ENCODE peak calls at places on chromosomes 13 and 19, in ten cellular contexts. One of them, this sample, is unnamed.

GRCh38 chr13:42041684-42042035 is 6.8 kb upstream of the DGKH start:
- DNase-seq in sciatic nerve: peak
- DNase-seq in GM23338: peak
- DNase-seq in HT1080: peak
- DNase-seq in ACHN: peak
- DNase-seq in SHP77: peak
- DNase-seq in upper lobe of left lung: no peak
- DNase-seq in AG10803: peak
- DNase-seq in GM12865: peak
- DNase-seq in T-helper 1 cell: no peak
- DNase-seq in this sample: peak

GRCh38 chr13:59261928-59262488 is 901.7 kb downstream of the DIAPH3 start:
- DNase-seq in sciatic nerve: no peak
- DNase-seq in GM23338: peak
- DNase-seq in HT1080: no peak
- DNase-seq in ACHN: peak
- DNase-seq in SHP77: no peak
- DNase-seq in upper lobe of left lung: no peak
- DNase-seq in AG10803: no peak
- DNase-seq in GM12865: peak
- DNase-seq in T-helper 1 cell: no peak
- DNase-seq in this sample: no peak

GRCh38 chr19:17021793-17022590 is 4.6 kb downstream of the CPAMD8 start:
- DNase-seq in sciatic nerve: no peak
- DNase-seq in GM23338: no peak
- DNase-seq in HT1080: peak
- DNase-seq in ACHN: no peak
- DNase-seq in SHP77: no peak
- DNase-seq in upper lobe of left lung: no peak
- DNase-seq in AG10803: peak
- DNase-seq in GM12865: no peak
- DNase-seq in T-helper 1 cell: no peak
- DNase-seq in this sample: no peak

GRCh38 chr19:33429891-33430673 is 56.6 kb downstream of the CEBPG start:
- DNase-seq in sciatic nerve: no peak
- DNase-seq in GM23338: no peak
- DNase-seq in HT1080: no peak
- DNase-seq in ACHN: no peak
- DNase-seq in SHP77: no peak
- DNase-seq in upper lobe of left lung: no peak
- DNase-seq in AG10803: no peak
- DNase-seq in GM12865: no peak
- DNase-seq in T-helper 1 cell: no peak
- DNase-seq in this sample: peak

GRCh38 chr19:48203794-48204628 is 33.5 kb downstream of the ZSWIM9 start:
- DNase-seq in sciatic nerve: peak
- DNase-seq in GM23338: peak
- DNase-seq in HT1080: peak
- DNase-seq in ACHN: peak
- DNase-seq in SHP77: peak
- DNase-seq in upper lobe of left lung: peak
- DNase-seq in AG10803: peak
- DNase-seq in GM12865: peak
- DNase-seq in T-helper 1 cell: peak
- DNase-seq in this sample: peak

GRCh38 chr13:72648513-72649065 is 78.8 kb downstream of the MZT1 start:
- DNase-seq in sciatic nerve: no peak
- DNase-seq in GM23338: peak
- DNase-seq in HT1080: no peak
- DNase-seq in ACHN: no peak
- DNase-seq in SHP77: no peak
- DNase-seq in upper lobe of left lung: no peak
- DNase-seq in AG10803: no peak
- DNase-seq in GM12865: no peak
- DNase-seq in T-helper 1 cell: no peak
- DNase-seq in this sample: no peak

GRCh38 chr13:98349731-98350305 is 172.7 kb upstream of the RNF113B start:
- DNase-seq in sciatic nerve: no peak
- DNase-seq in GM23338: peak
- DNase-seq in HT1080: no peak
- DNase-seq in ACHN: no peak
- DNase-seq in SHP77: peak
- DNase-seq in upper lobe of left lung: peak
- DNase-seq in AG10803: no peak
- DNase-seq in GM12865: no peak
- DNase-seq in T-helper 1 cell: no peak
- DNase-seq in this sample: no peak

GRCh38 chr19:11096210-11096841 is 7.1 kb downstream of the LDLR start:
- DNase-seq in sciatic nerve: no peak
- DNase-seq in GM23338: no peak
- DNase-seq in HT1080: peak
- DNase-seq in ACHN: no peak
- DNase-seq in SHP77: no peak
- DNase-seq in upper lobe of left lung: no peak
- DNase-seq in AG10803: peak
- DNase-seq in GM12865: peak
- DNase-seq in T-helper 1 cell: no peak
- DNase-seq in this sample: no peak

GRCh38 chr13:47420568-47420967 is 523.7 kb upstream of the HTR2A start:
- DNase-seq in sciatic nerve: no peak
- DNase-seq in GM23338: no peak
- DNase-seq in HT1080: peak
- DNase-seq in ACHN: no peak
- DNase-seq in SHP77: no peak
- DNase-seq in upper lobe of left lung: no peak
- DNase-seq in AG10803: peak
- DNase-seq in GM12865: peak
- DNase-seq in T-helper 1 cell: no peak
- DNase-seq in this sample: no peak

GRCh38 chr19:50449236-50449899 is 16.7 kb downstream of the MYBPC2 start:
- DNase-seq in sciatic nerve: no peak
- DNase-seq in GM23338: no peak
- DNase-seq in HT1080: peak
- DNase-seq in ACHN: no peak
- DNase-seq in SHP77: no peak
- DNase-seq in upper lobe of left lung: no peak
- DNase-seq in AG10803: no peak
- DNase-seq in GM12865: no peak
- DNase-seq in T-helper 1 cell: no peak
- DNase-seq in this sample: no peak

GRCh38 chr13:55160911-55161310 is 1979.8 kb upstream of the PRR20A start:
- DNase-seq in sciatic nerve: no peak
- DNase-seq in GM23338: no peak
- DNase-seq in HT1080: no peak
- DNase-seq in ACHN: no peak
- DNase-seq in SHP77: peak
- DNase-seq in upper lobe of left lung: no peak
- DNase-seq in AG10803: no peak
- DNase-seq in GM12865: no peak
- DNase-seq in T-helper 1 cell: no peak
- DNase-seq in this sample: no peak

GRCh38 chr13:26541678-26542553 is 15.6 kb upstream of the WASF3 start:
- DNase-seq in sciatic nerve: no peak
- DNase-seq in GM23338: peak
- DNase-seq in HT1080: no peak
- DNase-seq in ACHN: no peak
- DNase-seq in SHP77: no peak
- DNase-seq in upper lobe of left lung: no peak
- DNase-seq in AG10803: no peak
- DNase-seq in GM12865: no peak
- DNase-seq in T-helper 1 cell: no peak
- DNase-seq in this sample: no peak

GRCh38 chr13:51739403-51740112 is 64.4 kb downstream of the DHRS12 start:
- DNase-seq in sciatic nerve: no peak
- DNase-seq in GM23338: no peak
- DNase-seq in HT1080: no peak
- DNase-seq in ACHN: no peak
- DNase-seq in SHP77: no peak
- DNase-seq in upper lobe of left lung: no peak
- DNase-seq in AG10803: peak
- DNase-seq in GM12865: no peak
- DNase-seq in T-helper 1 cell: no peak
- DNase-seq in this sample: no peak

GRCh38 chr19:46513461-46514236 is 18.0 kb upstream of the PNMA8B start:
- DNase-seq in sciatic nerve: peak
- DNase-seq in GM23338: peak
- DNase-seq in HT1080: peak
- DNase-seq in ACHN: peak
- DNase-seq in SHP77: peak
- DNase-seq in upper lobe of left lung: peak
- DNase-seq in AG10803: peak
- DNase-seq in GM12865: peak
- DNase-seq in T-helper 1 cell: peak
- DNase-seq in this sample: peak

GRCh38 chr13:101454767-101455166 is 2.3 kb downstream of the ITGBL1 start:
- DNase-seq in sciatic nerve: no peak
- DNase-seq in GM23338: no peak
- DNase-seq in HT1080: peak
- DNase-seq in ACHN: peak
- DNase-seq in SHP77: no peak
- DNase-seq in upper lobe of left lung: no peak
- DNase-seq in AG10803: peak
- DNase-seq in GM12865: no peak
- DNase-seq in T-helper 1 cell: no peak
- DNase-seq in this sample: no peak

GRCh38 chr19:47494729-47495128 is 10.7 kb upstream of the KPTN start:
- DNase-seq in sciatic nerve: no peak
- DNase-seq in GM23338: no peak
- DNase-seq in HT1080: no peak
- DNase-seq in ACHN: no peak
- DNase-seq in SHP77: peak
- DNase-seq in upper lobe of left lung: no peak
- DNase-seq in AG10803: no peak
- DNase-seq in GM12865: no peak
- DNase-seq in T-helper 1 cell: no peak
- DNase-seq in this sample: no peak

GRCh38 chr19:4709440-4710280 is 14.0 kb downstream of the DPP9 start:
- DNase-seq in sciatic nerve: no peak
- DNase-seq in GM23338: no peak
- DNase-seq in HT1080: no peak
- DNase-seq in ACHN: no peak
- DNase-seq in SHP77: no peak
- DNase-seq in upper lobe of left lung: no peak
- DNase-seq in AG10803: no peak
- DNase-seq in GM12865: peak
- DNase-seq in T-helper 1 cell: no peak
- DNase-seq in this sample: no peak